ENCODE peak calls at places on chromosomes 13 and 19, in eight cellular contexts. One of them, this sample, is unnamed.

GRCh38 chr19:48196933-48197665 is 26.6 kb downstream of the ZSWIM9 start:
- DNase-seq in NCI-H774: no peak
- DNase-seq in T-helper 17 cell: no peak
- DNase-seq in activated CD8-positive, alpha-beta memory T cell treated with anti-CD3 and anti-CD28 coated beads, Interleukin-2, amount 50 U/mL, for 48 hours: peak
- DNase-seq in stimulated activated effector memory CD8-positive, alpha-beta T cell treated with anti-CD3 and anti-CD28 coated beads, Interleukin-12 subunit alpha, Interleukin-12 subunit beta, amount 100 ng/mL, for 72 hours: no peak
- DNase-seq in Kasumi-1: no peak
- DNase-seq in tibial nerve: no peak
- DNase-seq in GM04504: no peak
- DNase-seq in this sample: no peak

GRCh38 chr19:39966617-39967016 is 4.3 kb upstream of the PSMC4 start:
- DNase-seq in GM04504: no peak
- DNase-seq in activated CD8-positive, alpha-beta memory T cell treated with anti-CD3 and anti-CD28 coated beads, Interleukin-2, amount 50 U/mL, for 48 hours: peak
- DNase-seq in NCI-H774: no peak
- DNase-seq in T-helper 17 cell: no peak
- DNase-seq in Kasumi-1: no peak
- DNase-seq in tibial nerve: no peak
- DNase-seq in stimulated activated effector memory CD8-positive, alpha-beta T cell treated with anti-CD3 and anti-CD28 coated beads, Interleukin-12 subunit alpha, Interleukin-12 subunit beta, amount 100 ng/mL, for 72 hours: no peak
- DNase-seq in this sample: no peak

GRCh38 chr13:34420975-34421719 is 520.9 kb upstream of the NBEA start:
- DNase-seq in T-helper 17 cell: no peak
- DNase-seq in NCI-H774: no peak
- DNase-seq in tibial nerve: no peak
- DNase-seq in activated CD8-positive, alpha-beta memory T cell treated with anti-CD3 and anti-CD28 coated beads, Interleukin-2, amount 50 U/mL, for 48 hours: no peak
- DNase-seq in stimulated activated effector memory CD8-positive, alpha-beta T cell treated with anti-CD3 and anti-CD28 coated beads, Interleukin-12 subunit alpha, Interleukin-12 subunit beta, amount 100 ng/mL, for 72 hours: no peak
- DNase-seq in GM04504: no peak
- DNase-seq in Kasumi-1: no peak
- DNase-seq in this sample: no peak

GRCh38 chr19:31946491-31946890 is 398.9 kb upstream of the ZNF507 start:
- DNase-seq in activated CD8-positive, alpha-beta memory T cell treated with anti-CD3 and anti-CD28 coated beads, Interleukin-2, amount 50 U/mL, for 48 hours: no peak
- DNase-seq in T-helper 17 cell: no peak
- DNase-seq in stimulated activated effector memory CD8-positive, alpha-beta T cell treated with anti-CD3 and anti-CD28 coated beads, Interleukin-12 subunit alpha, Interleukin-12 subunit beta, amount 100 ng/mL, for 72 hours: no peak
- DNase-seq in Kasumi-1: no peak
- DNase-seq in GM04504: no peak
- DNase-seq in tibial nerve: no peak
- DNase-seq in NCI-H774: no peak
- DNase-seq in this sample: no peak

GRCh38 chr13:23470706-23471610 is 37.5 kb upstream of the SACS start:
- DNase-seq in Kasumi-1: no peak
- DNase-seq in tibial nerve: no peak
- DNase-seq in T-helper 17 cell: no peak
- DNase-seq in GM04504: no peak
- DNase-seq in NCI-H774: peak
- DNase-seq in activated CD8-positive, alpha-beta memory T cell treated with anti-CD3 and anti-CD28 coated beads, Interleukin-2, amount 50 U/mL, for 48 hours: no peak
- DNase-seq in stimulated activated effector memory CD8-positive, alpha-beta T cell treated with anti-CD3 and anti-CD28 coated beads, Interleukin-12 subunit alpha, Interleukin-12 subunit beta, amount 100 ng/mL, for 72 hours: no peak
- DNase-seq in this sample: peak

GRCh38 chr19:28472843-28473242 is 740.1 kb downstream of the UQCRFS1 start:
- DNase-seq in activated CD8-positive, alpha-beta memory T cell treated with anti-CD3 and anti-CD28 coated beads, Interleukin-2, amount 50 U/mL, for 48 hours: no peak
- DNase-seq in T-helper 17 cell: no peak
- DNase-seq in tibial nerve: peak
- DNase-seq in Kasumi-1: no peak
- DNase-seq in GM04504: no peak
- DNase-seq in stimulated activated effector memory CD8-positive, alpha-beta T cell treated with anti-CD3 and anti-CD28 coated beads, Interleukin-12 subunit alpha, Interleukin-12 subunit beta, amount 100 ng/mL, for 72 hours: no peak
- DNase-seq in NCI-H774: no peak
- DNase-seq in this sample: no peak

GRCh38 chr19:5345895-5346386 is 5.3 kb upstream of the PTPRS start:
- DNase-seq in activated CD8-positive, alpha-beta memory T cell treated with anti-CD3 and anti-CD28 coated beads, Interleukin-2, amount 50 U/mL, for 48 hours: no peak
- DNase-seq in Kasumi-1: no peak
- DNase-seq in T-helper 17 cell: no peak
- DNase-seq in GM04504: no peak
- DNase-seq in stimulated activated effector memory CD8-positive, alpha-beta T cell treated with anti-CD3 and anti-CD28 coated beads, Interleukin-12 subunit alpha, Interleukin-12 subunit beta, amount 100 ng/mL, for 72 hours: no peak
- DNase-seq in NCI-H774: no peak
- DNase-seq in tibial nerve: no peak
- DNase-seq in this sample: no peak

GRCh38 chr13:28501547-28501946 is 6.6 kb upstream of the FLT1 start:
- DNase-seq in activated CD8-positive, alpha-beta memory T cell treated with anti-CD3 and anti-CD28 coated beads, Interleukin-2, amount 50 U/mL, for 48 hours: no peak
- DNase-seq in T-helper 17 cell: no peak
- DNase-seq in tibial nerve: no peak
- DNase-seq in NCI-H774: no peak
- DNase-seq in Kasumi-1: no peak
- DNase-seq in stimulated activated effector memory CD8-positive, alpha-beta T cell treated with anti-CD3 and anti-CD28 coated beads, Interleukin-12 subunit alpha, Interleukin-12 subunit beta, amount 100 ng/mL, for 72 hours: no peak
- DNase-seq in GM04504: no peak
- DNase-seq in this sample: no peak

GRCh38 chr19:10010247-10010691 is at the start of gene COL5A3:
- DNase-seq in GM04504: peak
- DNase-seq in activated CD8-positive, alpha-beta memory T cell treated with anti-CD3 and anti-CD28 coated beads, Interleukin-2, amount 50 U/mL, for 48 hours: no peak
- DNase-seq in stimulated activated effector memory CD8-positive, alpha-beta T cell treated with anti-CD3 and anti-CD28 coated beads, Interleukin-12 subunit alpha, Interleukin-12 subunit beta, amount 100 ng/mL, for 72 hours: no peak
- DNase-seq in tibial nerve: peak
- DNase-seq in Kasumi-1: no peak
- DNase-seq in T-helper 17 cell: no peak
- DNase-seq in NCI-H774: no peak
- DNase-seq in this sample: no peak

GRCh38 chr13:74258951-74259350 is 124.7 kb upstream of the KLF12 start:
- DNase-seq in T-helper 17 cell: no peak
- DNase-seq in tibial nerve: no peak
- DNase-seq in Kasumi-1: no peak
- DNase-seq in GM04504: no peak
- DNase-seq in stimulated activated effector memory CD8-positive, alpha-beta T cell treated with anti-CD3 and anti-CD28 coated beads, Interleukin-12 subunit alpha, Interleukin-12 subunit beta, amount 100 ng/mL, for 72 hours: no peak
- DNase-seq in activated CD8-positive, alpha-beta memory T cell treated with anti-CD3 and anti-CD28 coated beads, Interleukin-2, amount 50 U/mL, for 48 hours: no peak
- DNase-seq in NCI-H774: no peak
- DNase-seq in this sample: no peak